ENCODE peak calls at places on chromosomes 2 and 18, in ten cellular contexts. C, G, R, E, D, V, B, M, S and T are unnamed samples.

GRCh38 chr2:46184794-46185583 is 112.2 kb upstream of the EPAS1 start:
- DNase-seq in C (no peak), G (no peak), R (no peak), E (no peak), D (no peak), V (no peak), B (no peak), M (no peak), S (no peak), T (no peak)

GRCh38 chr2:76008001-76008702 is 297.4 kb upstream of the GCFC2 start:
- DNase-seq in C (no peak), G (peak; percentile 70), R (no peak), E (peak; percentile 64), D (no peak), V (peak; percentile 45), B (no peak), M (no peak), S (no peak), T (peak; percentile 20)

GRCh38 chr2:1140389-1141003 is 189.8 kb downstream of the SNTG2 start:
- DNase-seq in C (no peak), G (no peak), R (no peak), E (no peak), D (peak; percentile 58), V (no peak), B (peak; percentile 56), M (no peak), S (no peak), T (peak; percentile 47)

GRCh38 chr2:99183025-99183424 is 2.0 kb downstream of the MRPL30 start:
- DNase-seq in C (no peak), G (no peak), R (no peak), E (no peak), D (no peak), V (no peak), B (no peak), M (no peak), S (no peak), T (no peak)

GRCh38 chr18:13234528-13234795 is 15.9 kb downstream of the LDLRAD4 start:
- DNase-seq in C (peak; percentile 57), G (peak; percentile 14), R (no peak), E (peak; percentile 37), D (no peak), V (no peak), B (no peak), M (no peak), S (no peak), T (no peak)

GRCh38 chr2:68807821-68808266 is 63.4 kb downstream of the BMP10 start:
- DNase-seq in C (no peak), G (peak; percentile 51), R (peak; percentile 81), E (peak; percentile 65), D (no peak), V (peak; percentile 60), B (peak; percentile 18), M (no peak), S (no peak), T (peak; percentile 21)

GRCh38 chr2:85680707-85681353 is 12.8 kb upstream of the SFTPB start:
- DNase-seq in C (no peak), G (no peak), R (no peak), E (no peak), D (peak; percentile 12), V (no peak), B (no peak), M (no peak), S (no peak), T (no peak)

GRCh38 chr2:56474412-56475158 is 290.8 kb downstream of the CCDC85A start:
- DNase-seq in C (no peak), G (no peak), R (no peak), E (no peak), D (no peak), V (no peak), B (peak; percentile 51), M (no peak), S (no peak), T (no peak)

GRCh38 chr2:181176540-181176939 is 196.1 kb downstream of the UBE2E3 start:
- DNase-seq in C (no peak), G (no peak), R (no peak), E (no peak), D (no peak), V (no peak), B (no peak), M (no peak), S (no peak), T (no peak)

GRCh38 chr2:75621228-75621627 is 25.4 kb upstream of the MRPL19 start:
- DNase-seq in C (no peak), G (no peak), R (no peak), E (no peak), D (no peak), V (no peak), B (no peak), M (no peak), S (no peak), T (no peak)

GRCh38 chr18:39007523-39007922 is 1441.9 kb upstream of the CELF4 start:
- DNase-seq in C (no peak), G (no peak), R (no peak), E (no peak), D (no peak), V (no peak), B (no peak), M (no peak), S (no peak), T (no peak)

GRCh38 chr18:74501386-74501785 is 5.2 kb downstream of the CNDP2 start:
- DNase-seq in C (no peak), G (no peak), R (no peak), E (no peak), D (no peak), V (no peak), B (no peak), M (no peak), S (no peak), T (no peak)

GRCh38 chr2:231707625-231708049 is 688 bp upstream of the PTMA start:
- DNase-seq in C (no peak), G (peak; percentile 73), R (no peak), E (no peak), D (no peak), V (no peak), B (peak; percentile 70), M (no peak), S (no peak), T (no peak)

GRCh38 chr2:157261199-157261782 is 3.8 kb downstream of the GALNT5 start:
- DNase-seq in C (no peak), G (peak; percentile 84), R (no peak), E (no peak), D (no peak), V (no peak), B (peak; percentile 84), M (no peak), S (no peak), T (no peak)

GRCh38 chr2:134271758-134272157 is 17.9 kb downstream of the MGAT5 start:
- DNase-seq in C (no peak), G (no peak), R (no peak), E (no peak), D (no peak), V (no peak), B (no peak), M (no peak), S (no peak), T (no peak)

GRCh38 chr2:232957607-232958211 is 55.3 kb downstream of the NGEF start:
- DNase-seq in C (no peak), G (no peak), R (no peak), E (no peak), D (no peak), V (no peak), B (no peak), M (no peak), S (no peak), T (no peak)

GRCh38 chr2:52082646-52083045 is 1050.7 kb upstream of the NRXN1 start:
- DNase-seq in C (no peak), G (no peak), R (no peak), E (no peak), D (no peak), V (no peak), B (no peak), M (no peak), S (no peak), T (no peak)
- H3K27me3 ChIP-seq in C (no peaks in the 10 kb centered on the region), G (no peaks in the 10 kb centered on the region), R (no peaks in the 10 kb centered on the region), E (no peaks in the 10 kb centered on the region), D (no peaks in the 10 kb centered on the region), V (no peaks in the 10 kb centered on the region), B (no peaks in the 10 kb centered on the region), M (no peaks in the 10 kb centered on the region), S (no peaks in the 10 kb centered on the region), T (no peaks in the 10 kb centered on the region)

DNA sequence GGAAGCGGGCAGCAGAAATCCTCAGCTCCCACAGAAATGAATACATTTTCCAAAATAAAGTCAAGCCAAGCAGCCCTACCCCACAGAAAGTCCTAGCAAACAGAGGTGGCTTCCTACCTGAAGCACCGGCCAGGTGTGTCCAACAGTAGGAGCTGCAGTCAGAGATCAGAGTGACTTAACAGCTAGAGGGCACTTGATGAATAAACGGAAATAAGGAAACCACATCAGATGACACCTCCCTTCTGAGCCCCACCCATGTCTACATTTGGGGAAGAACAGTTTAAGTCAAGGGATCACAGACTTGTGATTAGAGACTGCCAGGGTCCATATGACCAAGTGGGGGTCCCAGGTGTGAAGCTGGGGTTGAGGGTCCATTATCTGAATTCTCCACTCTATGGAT is at the start of gene CXCR1:
- DNase-seq in C (no peak), G (no peak), R (no peak), E (no peak), D (no peak), V (no peak), B (no peak), M (peak; percentile 7), S (no peak), T (no peak)
- TF ChIP-seq CTCF in C (peak; percentile 35), G (no peak), R (no peak), E (no peak), D (no peak), V (no peak), B (no peak), M (no peak), S (no peak), T (no peak)

DNA sequence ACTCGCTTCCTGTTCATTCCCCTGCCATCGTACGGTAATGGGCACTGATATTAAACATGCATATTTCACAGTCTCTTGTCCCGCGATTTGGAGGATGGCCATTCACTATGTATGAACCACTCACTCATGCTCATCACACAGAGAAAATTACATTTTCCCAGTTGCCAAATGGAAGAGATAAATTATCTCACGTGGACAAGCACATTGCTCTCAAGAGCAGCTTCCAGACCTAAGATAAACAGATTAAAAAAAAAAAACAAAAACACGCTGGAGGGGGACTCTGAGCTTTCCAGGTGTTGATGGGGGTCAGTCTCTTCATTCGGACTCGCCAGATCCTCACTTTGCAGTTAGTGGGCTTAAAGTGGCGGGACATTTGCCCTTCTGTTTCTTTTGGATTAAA is 1.7 kb upstream of the MAPK4 start:
- DNase-seq in C (no peak), G (no peak), R (no peak), E (no peak), D (no peak), V (no peak), B (no peak), M (no peak), S (no peak), T (no peak)
- H3K27me3 ChIP-seq in C (peaks cover 7% of the 10 kb centered on the region), G (peaks cover 42% of the 10 kb centered on the region), R (peaks cover 26% of the 10 kb centered on the region), E (peaks cover 25% of the 10 kb centered on the region), D (no peaks in the 10 kb centered on the region), V (peaks cover 29% of the 10 kb centered on the region), B (peaks cover 8% of the 10 kb centered on the region), M (peaks cover 75% of the 10 kb centered on the region), S (peaks cover 37% of the 10 kb centered on the region), T (no peaks in the 10 kb centered on the region)

DNA sequence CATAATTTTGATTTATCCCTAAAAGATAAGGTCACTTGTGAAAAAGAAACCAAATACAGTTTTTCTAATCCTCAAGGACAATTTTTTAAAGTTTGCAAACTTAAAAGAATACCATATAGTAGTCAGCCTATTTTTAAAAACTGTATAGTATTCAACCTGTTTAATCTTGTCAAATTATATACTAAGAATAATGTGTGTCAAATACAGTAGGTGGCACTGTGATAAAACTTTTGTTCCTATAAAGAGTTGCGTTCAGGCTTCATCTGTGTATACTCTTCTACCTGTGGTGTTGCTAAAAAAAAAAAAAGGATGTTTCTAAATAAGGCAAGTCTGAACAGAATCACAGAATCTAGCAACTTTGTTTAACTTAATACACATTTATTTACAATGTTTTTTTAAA is 68.6 kb downstream of the CCDC138 start:
- DNase-seq in C (no peak), G (no peak), R (no peak), E (no peak), D (no peak), V (no peak), B (peak; percentile 11), M (no peak), S (no peak), T (no peak)
- TF ChIP-seq CTCF in C (no peak), G (no peak), R (peak; percentile 70), E (peak; percentile 26), D (no peak), V (no peak), B (peak; percentile 39), M (peak; percentile 64), S (peak; percentile 14), T (no peak)